ENCODE peak calls at places on chromosome 7, in five cellular contexts. K is HepG2, M is SK-N-SH, B is K562, H is H1. N is an unnamed sample.

GRCh38 chr7:2537981-2538851 is 17.1 kb downstream of the BRAT1 start:
- DNase-seq in K (no peak), M (peak; percentile 60), B (no peak), H (no peak), N (no peak)

GRCh38 chr7:128005117-128005516 is 26.1 kb downstream of the LRRC4 start:
- DNase-seq in K (no peak), M (no peak), B (no peak), H (no peak), N (no peak)

GRCh38 chr7:142866361-142867096 is 11.7 kb downstream of the EPHB6 start:
- DNase-seq in K (peak; percentile 13), M (peak; percentile 88), B (peak; percentile 75), H (peak; percentile 82), N (peak; percentile 66)

GRCh38 chr7:30396379-30396778 is 82.2 kb downstream of the NOD1 start:
- DNase-seq in K (no peak), M (peak; percentile 17), B (no peak), H (no peak), N (no peak)

GRCh38 chr7:41065663-41066062 is 637.2 kb downstream of the INHBA start:
- DNase-seq in K (no peak), M (no peak), B (no peak), H (no peak), N (peak; percentile 82)

GRCh38 chr7:154532771-154533170 is 470.2 kb downstream of the PAXIP1 start:
- DNase-seq in K (no peak), M (no peak), B (no peak), H (no peak), N (no peak)

GRCh38 chr7:28546067-28546466 is 133.7 kb downstream of the CREB5 start:
- DNase-seq in K (no peak), M (no peak), B (no peak), H (no peak), N (no peak)

GRCh38 chr7:22948770-22949169 is 65.2 kb downstream of the HYCC1 start:
- DNase-seq in K (no peak), M (no peak), B (no peak), H (no peak), N (no peak)

GRCh38 chr7:7820939-7821338 is 102.5 kb upstream of the RPA3 start:
- DNase-seq in K (no peak), M (no peak), B (no peak), H (no peak), N (no peak)

GRCh38 chr7:98418636-98419315 is 17.9 kb upstream of the BAIAP2L1 start:
- DNase-seq in K (peak; percentile 100), M (peak; percentile 31), B (peak; percentile 82), H (no peak), N (peak; percentile 26)

GRCh38 chr7:87330942-87331341 is 14.5 kb upstream of the CROT start:
- DNase-seq in K (no peak), M (no peak), B (peak; percentile 44), H (no peak), N (no peak)

GRCh38 chr7:30727061-30727945 is 24.6 kb upstream of the INMT start:
- DNase-seq in K (no peak), M (no peak), B (no peak), H (peak; percentile 53), N (no peak)

GRCh38 chr7:79529214-79529895 is 75.9 kb upstream of the MAGI2 start:
- DNase-seq in K (no peak), M (no peak), B (no peak), H (no peak), N (no peak)

GRCh38 chr7:17176633-17177032 is 121.8 kb upstream of the AHR start:
- DNase-seq in K (no peak), M (no peak), B (no peak), H (no peak), N (no peak)

GRCh38 chr7:26200113-26200443 is 468 bp downstream of the HNRNPA2B1 start:
- DNase-seq in K (no peak), M (peak; percentile 71), B (peak; percentile 47), H (peak; percentile 84), N (peak; percentile 72)

GRCh38 chr7:32515890-32516550 is 20.7 kb downstream of the AVL9 start:
- DNase-seq in K (peak; percentile 92), M (no peak), B (no peak), H (no peak), N (no peak)

GRCh38 chr7:116265881-116266280 is 55.5 kb downstream of the TES start:
- DNase-seq in K (no peak), M (no peak), B (no peak), H (no peak), N (no peak)

GRCh38 chr7:121872831-121873764 is at the start of gene PTPRZ1:
- DNase-seq in K (no peak), M (peak; percentile 68), B (no peak), H (peak; percentile 86), N (no peak)

GRCh38 chr7:73721237-73721848 is 1.9 kb upstream of the STX1A start:
- DNase-seq in K (no peak), M (peak; percentile 25), B (no peak), H (no peak), N (peak; percentile 37)

GRCh38 chr7:158985583-158985982 is 129.2 kb downstream of the DYNC2I1 start:
- DNase-seq in K (no peak), M (no peak), B (no peak), H (no peak), N (no peak)

GRCh38 chr7:77797734-77798393 is 370 bp downstream of the TMEM60 start:
- DNase-seq in K (no peak), M (peak; percentile 30), B (peak; percentile 17), H (no peak), N (no peak)

GRCh38 chr7:90256778-90257177 is 11.8 kb downstream of the CFAP69 start:
- DNase-seq in K (no peak), M (no peak), B (no peak), H (no peak), N (no peak)

GRCh38 chr7:89332026-89332425 is 536.5 kb upstream of the TEX47 start:
- DNase-seq in K (no peak), M (no peak), B (no peak), H (no peak), N (no peak)

DNA sequence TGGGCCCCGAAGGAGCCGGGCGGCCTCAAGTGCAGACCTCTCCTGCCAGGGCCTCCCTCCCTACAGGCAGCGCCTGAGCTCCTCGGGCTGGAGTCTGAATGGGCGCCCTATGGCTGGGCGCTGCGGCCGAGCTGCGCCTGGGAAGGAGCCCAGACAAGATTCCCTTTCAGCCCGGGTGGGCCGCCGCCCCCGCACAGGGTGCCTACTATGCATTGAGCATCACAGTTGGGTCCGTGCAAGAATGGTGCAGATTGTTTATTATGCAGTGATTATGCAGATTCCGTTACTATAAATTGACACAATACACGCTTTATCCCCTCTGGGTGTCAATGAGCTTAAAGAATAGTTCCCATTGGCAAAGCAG is 77.2 kb upstream of the PDGFA start:
- DNase-seq in K (no peak), M (no peak), B (no peak), H (no peak), N (no peak)
- TF ChIP-seq JUND in K (no peak), M (no peak), B (no peak), H (no peak), N (no peak)

GRCh38 chr7:133695976-133696531 is 431.1 kb upstream of the LRGUK start:
- DNase-seq in K (no peak), M (no peak), B (no peak), H (no peak), N (no peak)
- TF ChIP-seq JUND in K (no peak), M (no peak), B (no peak), H (no peak), N (no peak)

GRCh38 chr7:97179454-97180104 is 62.1 kb downstream of the SDHAF3 start:
- DNase-seq in K (peak; percentile 70), M (peak; percentile 84), B (peak; percentile 78), H (no peak), N (peak; percentile 11)
- TF ChIP-seq JUND in K (no peak), M (no peak), B (peak; percentile 49), H (no peak), N (no peak)

GRCh38 chr7:104208421-104208780 is 588 bp upstream of the ORC5 start:
- DNase-seq in K (no peak), M (no peak), B (no peak), H (no peak), N (no peak)
- TF ChIP-seq JUND in K (no peak), M (no peak), B (no peak), H (no peak), N (no peak)

GRCh38 chr7:108196004-108196403 is 65.8 kb upstream of the LAMB4 start:
- DNase-seq in K (no peak), M (no peak), B (no peak), H (no peak), N (no peak)
- TF ChIP-seq JUND in K (no peak), M (no peak), B (no peak), H (no peak), N (no peak)

N was measured in T47D.